ENCODE peak calls at places on chromosome 10, in eight cellular contexts. L is Caco-2; G is CD8-positive, alpha-beta T cell; R is upper lobe of right lung; T is fibroblast of pulmonary artery; A is hepatocyte; D is breast epithelium; B is astrocyte of the spinal cord. Y is an unnamed sample.

GRCh38 chr10:77932016-77932715 is 5.6 kb upstream of the DLG5 start:
- DNase-seq in L (no peak), G (no peak), R (no peak), T (no peak), A (no peak), D (no peak), B (no peak), Y (no peak)

GRCh38 chr10:109998513-109998912 is 9.3 kb upstream of the ADD3 start:
- DNase-seq in L (peak; percentile 44), G (no peak), R (no peak), T (no peak), A (no peak), D (no peak), B (no peak), Y (no peak)

GRCh38 chr10:63260860-63261251 is 127.7 kb downstream of the NRBF2 start:
- DNase-seq in L (no peak), G (no peak), R (no peak), T (no peak), A (no peak), D (no peak), B (no peak), Y (no peak)

GRCh38 chr10:47419421-47419820 is 35.3 kb upstream of the ZNF488 start:
- DNase-seq in L (peak; percentile 34), G (no peak), R (peak; percentile 39), T (no peak), A (no peak), D (no peak), B (no peak), Y (no peak)

GRCh38 chr10:70960783-70961570 is 72.6 kb upstream of the PCBD1 start:
- DNase-seq in L (no peak), G (no peak), R (no peak), T (no peak), A (no peak), D (no peak), B (no peak), Y (no peak)

GRCh38 chr10:4234661-4235060 is 449.7 kb upstream of the KLF6 start:
- DNase-seq in L (no peak), G (peak; percentile 16), R (no peak), T (peak; percentile 70), A (no peak), D (no peak), B (no peak), Y (no peak)

GRCh38 chr10:84244651-84245270 is at the start of gene RGR:
- DNase-seq in L (no peak), G (no peak), R (no peak), T (no peak), A (no peak), D (peak; percentile 71), B (no peak), Y (no peak)

GRCh38 chr10:89163265-89163995 is 43.7 kb downstream of the CH25H start:
- DNase-seq in L (no peak), G (no peak), R (no peak), T (peak; percentile 35), A (no peak), D (peak; percentile 22), B (no peak), Y (no peak)

GRCh38 chr10:27240212-27240890 is at the start of gene ACBD5:
- DNase-seq in L (peak; percentile 94), G (peak; percentile 64), R (peak; percentile 97), T (peak; percentile 85), A (peak; percentile 86), D (peak; percentile 83), B (peak; percentile 70), Y (peak; percentile 62)

DNA sequence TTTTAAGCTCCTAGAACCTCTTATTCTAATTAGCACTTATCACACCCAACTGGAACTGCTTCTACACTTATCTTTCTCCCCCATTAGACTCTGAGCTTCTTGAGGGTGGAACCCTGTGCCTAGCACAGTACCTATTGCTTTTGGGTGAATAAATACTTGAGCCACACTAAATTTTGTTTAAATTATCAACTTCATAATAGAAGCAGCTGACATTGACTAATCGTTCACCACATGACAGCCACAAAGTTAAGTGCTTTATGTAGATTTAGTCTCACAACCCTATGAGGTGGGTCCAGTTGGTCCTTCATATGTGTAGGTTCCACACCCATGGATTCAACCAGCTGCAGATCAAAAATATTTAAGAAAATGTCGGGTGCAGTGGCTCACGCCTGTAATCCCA is 36.1 kb upstream of the DNAJB12 start:
- DNase-seq in L (no peak), G (no peak), R (no peak), T (no peak), A (no peak), D (no peak), B (no peak), Y (no peak)
- TF ChIP-seq CTCF in L (no peak), G (no peak), R (no peak), T (no peak), A (no peak), D (no peak), B (no peak), Y (no peak)

GRCh38 chr10:2895616-2896196 is 171.6 kb upstream of the PFKP start:
- DNase-seq in L (no peak), G (no peak), R (no peak), T (no peak), A (no peak), D (no peak), B (no peak), Y (no peak)
- TF ChIP-seq CTCF in L (no peak), G (no peak), R (no peak), T (no peak), A (no peak), D (no peak), B (no peak), Y (no peak)

GRCh38 chr10:93485690-93486089 is 3.6 kb upstream of the MYOF start:
- DNase-seq in L (no peak), G (no peak), R (no peak), T (no peak), A (no peak), D (no peak), B (no peak), Y (no peak)
- TF ChIP-seq CTCF in L (peak; percentile 32), G (no peak), R (no peak), T (no peak), A (peak; percentile 25), D (no peak), B (no peak), Y (no peak)

DNA sequence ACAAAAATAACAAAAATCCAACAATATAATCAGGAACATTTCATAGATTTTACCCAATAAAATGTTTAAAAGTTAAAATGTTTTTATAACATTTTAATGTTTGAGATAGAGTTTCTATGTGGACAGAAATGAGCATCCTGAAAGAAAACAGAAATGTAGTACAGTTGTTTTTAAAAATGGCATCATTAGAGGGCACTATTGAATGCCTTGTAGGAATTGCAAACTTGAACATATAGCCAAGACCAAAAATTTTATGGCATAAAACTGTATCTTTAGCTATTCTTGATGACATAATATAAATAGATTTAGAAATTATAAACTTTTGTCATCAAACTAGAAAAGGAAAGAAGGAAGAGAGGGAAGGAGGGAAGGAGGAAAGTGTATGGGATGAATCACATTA is 1372.7 kb downstream of the GATA3 start:
- DNase-seq in L (no peak), G (no peak), R (no peak), T (no peak), A (no peak), D (no peak), B (no peak), Y (no peak)
- TF ChIP-seq CTCF in L (no peak), G (no peak), R (no peak), T (no peak), A (peak; percentile 38), D (no peak), B (no peak), Y (no peak)

GRCh38 chr10:102668312-102669110 is 24.2 kb downstream of the TRIM8 start:
- DNase-seq in L (no peak), G (no peak), R (peak; percentile 56), T (no peak), A (no peak), D (no peak), B (no peak), Y (no peak)

GRCh38 chr10:102672822-102673200 is 28.5 kb downstream of the TRIM8 start:
- DNase-seq in L (no peak), G (no peak), R (no peak), T (no peak), A (no peak), D (no peak), B (no peak), Y (no peak)

GRCh38 chr10:102669206-102670064 is 25.2 kb downstream of the TRIM8 start:
- DNase-seq in L (no peak), G (no peak), R (peak; percentile 86), T (no peak), A (peak; percentile 61), D (no peak), B (no peak), Y (no peak)

GRCh38 chr10:102670871-102671434 is 26.7 kb downstream of the TRIM8 start:
- DNase-seq in L (no peak), G (no peak), R (no peak), T (no peak), A (no peak), D (no peak), B (no peak), Y (no peak)

GRCh38 chr10:102670065-102670400 is 25.8 kb downstream of the TRIM8 start:
- DNase-seq in L (no peak), G (no peak), R (no peak), T (no peak), A (no peak), D (no peak), B (no peak), Y (no peak)
- TF ChIP-seq CTCF in L (no peak), G (peak; percentile 1), R (peak; percentile 0), T (no peak), A (no peak), D (no peak), B (no peak), Y (no peak)